ENCODE peak calls at places on chromosomes 2 and 18, in five cellular contexts. O is AG08395; G is COLO829; U is esophagus squamous epithelium; H is activated naive CD8-positive, alpha-beta T cell treated with anti-CD3 and anti-CD28 coated beads, Interleukin-2, amount 10 ng/mL, durations not matched to agents 7 days and 5 days. X is an unnamed sample.

GRCh38 chr2:239991689-239992314 is 33.3 kb downstream of the NDUFA10 start:
- DNase-seq in U (no peak), H (no peak), G (peak; percentile 37), O (peak; percentile 68), X (peak; percentile 28)

GRCh38 chr18:21598726-21599584 is 1.5 kb downstream of the ESCO1 start:
- DNase-seq in U (no peak), H (no peak), G (no peak), O (no peak), X (no peak)

GRCh38 chr2:77520981-77521380 is 1.2 kb downstream of the LRRTM4 start:
- DNase-seq in U (no peak), H (no peak), O (no peak), G (no peak), X (peak; percentile 2)

GRCh38 chr2:238936162-238937052 is 88.5 kb downstream of the TWIST2 start:
- DNase-seq in H (no peak), U (no peak), O (no peak), G (no peak), X (no peak)

GRCh38 chr2:46298522-46299351 is 1.5 kb downstream of the EPAS1 start:
- DNase-seq in H (peak; percentile 58), O (peak; percentile 66), G (no peak), U (peak; percentile 8), X (no peak)

GRCh38 chr2:235945608-235946140 is 222.5 kb downstream of the GBX2 start:
- DNase-seq in U (no peak), O (no peak), H (no peak), G (no peak), X (no peak)

GRCh38 chr18:31667185-31667584 is 17.2 kb downstream of the B4GALT6 start:
- DNase-seq in O (no peak), G (peak; percentile 68), H (no peak), U (no peak), X (peak; percentile 27)

GRCh38 chr2:235263205-235264120 is 230.4 kb upstream of the AGAP1 start:
- DNase-seq in U (no peak), H (no peak), G (peak; percentile 95), O (peak; percentile 93), X (peak; percentile 91)

GRCh38 chr2:96877513-96878159 is 7.8 kb upstream of the SEMA4C start:
- DNase-seq in U (no peak), H (no peak), G (no peak), O (no peak), X (no peak)

GRCh38 chr2:18891598-18892345 is 302.4 kb upstream of the NT5C1B start:
- DNase-seq in O (peak; percentile 17), G (no peak), U (no peak), H (no peak), X (no peak)

GRCh38 chr18:47944972-47945843 is 14.7 kb upstream of the SMAD2 start:
- DNase-seq in O (no peak), G (peak; percentile 83), U (no peak), H (no peak), X (peak; percentile 12)

GRCh38 chr2:70527447-70528080 is 26.1 kb downstream of the TGFA start:
- DNase-seq in U (no peak), H (no peak), O (no peak), G (no peak), X (no peak)

X was measured in stromal cell of bone marrow.